ENCODE peak calls at places on chromosome 6, in four cellular contexts. One of them, this sample, is unnamed. For H3K4me1, the result is how much of the 10 kb centered on the place peaks cover.

GRCh38 chr6:158611600-158612041 is 32.9 kb downstream of the DYNLT1 start:
- DNase-seq in uterus: no peak
- DNase-seq in cardiac muscle cell: peak
- DNase-seq in stomach: peak
- DNase-seq in this sample: no peak

GRCh38 chr6:100467144-100468012 is 2.7 kb upstream of the SIM1 start:
- DNase-seq in stomach: no peak
- DNase-seq in uterus: no peak
- DNase-seq in cardiac muscle cell: no peak
- DNase-seq in this sample: no peak

GRCh38 chr6:56244528-56245253 is 2.7 kb downstream of the COL21A1 start:
- DNase-seq in cardiac muscle cell: no peak
- DNase-seq in uterus: no peak
- DNase-seq in stomach: no peak
- DNase-seq in this sample: no peak

GRCh38 chr6:31880616-31881015 is 1.8 kb upstream of the SLC44A4 start:
- DNase-seq in uterus: no peak
- DNase-seq in cardiac muscle cell: no peak
- DNase-seq in stomach: no peak
- DNase-seq in this sample: no peak

GRCh38 chr6:127641905-127642304 is 64.9 kb downstream of the C6orf58 start:
- DNase-seq in cardiac muscle cell: peak
- DNase-seq in stomach: no peak
- DNase-seq in uterus: no peak
- DNase-seq in this sample: no peak

GRCh38 chr6:63928613-63929012 is 293.0 kb downstream of the PHF3 start:
- DNase-seq in uterus: no peak
- DNase-seq in stomach: no peak
- DNase-seq in cardiac muscle cell: no peak
- DNase-seq in this sample: no peak

GRCh38 chr6:106788761-106789160 is 159.4 kb downstream of the QRSL1 start:
- DNase-seq in cardiac muscle cell: no peak
- DNase-seq in uterus: no peak
- DNase-seq in stomach: no peak
- DNase-seq in this sample: no peak

GRCh38 chr6:134735461-134735860 is 214.4 kb downstream of the ALDH8A1 start:
- DNase-seq in stomach: no peak
- DNase-seq in cardiac muscle cell: no peak
- DNase-seq in uterus: no peak
- DNase-seq in this sample: no peak

GRCh38 chr6:46610862-46611553 is 41.6 kb downstream of the CYP39A1 start:
- DNase-seq in cardiac muscle cell: no peak
- DNase-seq in stomach: no peak
- DNase-seq in uterus: no peak
- DNase-seq in this sample: no peak

GRCh38 chr6:24451581-24452041 is 37.8 kb downstream of the GPLD1 start:
- DNase-seq in stomach: no peak
- DNase-seq in cardiac muscle cell: no peak
- DNase-seq in uterus: no peak
- DNase-seq in this sample: no peak

GRCh38 chr6:39821739-39822532 is 29.8 kb downstream of the DAAM2 start:
- DNase-seq in stomach: no peak
- DNase-seq in uterus: peak
- DNase-seq in cardiac muscle cell: peak
- DNase-seq in this sample: peak

GRCh38 chr6:107607109-107607508 is 117.2 kb downstream of the SOBP start:
- DNase-seq in cardiac muscle cell: peak
- DNase-seq in stomach: no peak
- DNase-seq in uterus: peak
- DNase-seq in this sample: no peak

GRCh38 chr6:111894272-111894671 is 21.0 kb upstream of the FYN start:
- DNase-seq in cardiac muscle cell: peak
- DNase-seq in stomach: no peak
- DNase-seq in uterus: no peak
- DNase-seq in this sample: no peak

GRCh38 chr6:56145616-56146015 is 101.8 kb downstream of the COL21A1 start:
- DNase-seq in stomach: no peak
- DNase-seq in uterus: no peak
- DNase-seq in cardiac muscle cell: no peak
- DNase-seq in this sample: no peak

GRCh38 chr6:84220809-84221409 is 6.5 kb downstream of the CEP162 start:
- DNase-seq in stomach: no peak
- DNase-seq in uterus: no peak
- DNase-seq in cardiac muscle cell: peak
- DNase-seq in this sample: no peak

GRCh38 chr6:35181313-35181932 is 32.3 kb upstream of the SCUBE3 start:
- DNase-seq in uterus: no peak
- DNase-seq in stomach: no peak
- DNase-seq in cardiac muscle cell: peak
- DNase-seq in this sample: peak

GRCh38 chr6:169342655-169343054 is 89.0 kb upstream of the THBS2 start:
- DNase-seq in uterus: no peak
- DNase-seq in cardiac muscle cell: no peak
- DNase-seq in stomach: no peak
- DNase-seq in this sample: no peak

GRCh38 chr6:7165736-7166296 is 58.1 kb downstream of the RREB1 start:
- DNase-seq in cardiac muscle cell: no peak
- DNase-seq in stomach: no peak
- DNase-seq in uterus: no peak
- DNase-seq in this sample: no peak
- H3K4me1 ChIP-seq in cardiac muscle cell: half or more
- H3K4me1 ChIP-seq in stomach: half or more
- H3K4me1 ChIP-seq in uterus: under half
- H3K4me1 ChIP-seq in this sample: under half

GRCh38 chr6:75333811-75334210 is 49.2 kb upstream of the TMEM30A start:
- DNase-seq in stomach: no peak
- DNase-seq in uterus: no peak
- DNase-seq in cardiac muscle cell: peak
- DNase-seq in this sample: no peak

GRCh38 chr6:75329703-75330102 is 45.1 kb upstream of the TMEM30A start:
- DNase-seq in uterus: no peak
- DNase-seq in stomach: no peak
- DNase-seq in cardiac muscle cell: no peak
- DNase-seq in this sample: no peak

GRCh38 chr6:75331134-75331533 is 46.5 kb upstream of the TMEM30A start:
- DNase-seq in uterus: no peak
- DNase-seq in stomach: no peak
- DNase-seq in cardiac muscle cell: peak
- DNase-seq in this sample: no peak

GRCh38 chr6:75337805-75338204 is 53.2 kb upstream of the TMEM30A start:
- DNase-seq in cardiac muscle cell: no peak
- DNase-seq in uterus: no peak
- DNase-seq in stomach: no peak
- DNase-seq in this sample: no peak

DNA sequence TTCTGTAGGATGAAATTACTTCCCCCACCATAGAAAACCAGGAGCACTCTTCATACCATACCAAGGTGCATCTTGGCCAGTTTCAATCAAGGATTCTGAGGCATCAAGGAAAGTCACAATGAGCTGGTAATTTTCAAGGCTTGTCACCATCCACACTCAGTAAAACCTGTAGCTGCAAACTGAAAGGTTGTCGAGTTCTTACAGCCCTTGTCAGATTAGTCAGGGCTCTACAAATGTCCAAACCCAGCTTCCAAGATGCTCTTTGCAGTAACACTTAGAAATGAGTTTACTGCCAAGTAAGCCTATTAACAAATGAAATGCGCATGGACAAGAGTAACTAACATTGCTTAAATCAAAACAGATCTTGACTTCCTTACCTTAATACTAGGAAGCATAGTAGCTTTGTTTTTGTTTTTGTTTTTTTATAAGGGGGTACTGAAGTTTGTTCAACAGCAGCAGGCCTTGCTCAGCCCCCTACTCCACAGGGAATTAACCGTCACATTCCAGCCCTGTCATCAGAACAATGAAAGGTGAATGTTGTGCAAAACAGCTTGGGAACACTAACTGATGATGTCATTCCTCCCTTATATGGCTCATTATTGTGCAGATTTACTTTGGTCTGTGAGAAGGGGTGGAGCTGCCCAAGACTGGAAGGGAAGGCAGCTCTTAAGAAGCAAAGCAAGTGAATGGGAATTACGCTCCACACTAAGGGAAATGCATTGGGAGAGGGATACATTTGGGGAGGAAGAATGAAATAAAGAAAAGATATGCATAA is 49.9 kb upstream of the TMEM30A start:
- DNase-seq in uterus: peak
- DNase-seq in cardiac muscle cell: peak
- DNase-seq in stomach: no peak
- DNase-seq in this sample: no peak
- H3K4me3 ChIP-seq in uterus: no peak
- H3K4me3 ChIP-seq in cardiac muscle cell: no peak
- H3K4me3 ChIP-seq in stomach: no peak
- H3K4me3 ChIP-seq in this sample: no peak

DNA sequence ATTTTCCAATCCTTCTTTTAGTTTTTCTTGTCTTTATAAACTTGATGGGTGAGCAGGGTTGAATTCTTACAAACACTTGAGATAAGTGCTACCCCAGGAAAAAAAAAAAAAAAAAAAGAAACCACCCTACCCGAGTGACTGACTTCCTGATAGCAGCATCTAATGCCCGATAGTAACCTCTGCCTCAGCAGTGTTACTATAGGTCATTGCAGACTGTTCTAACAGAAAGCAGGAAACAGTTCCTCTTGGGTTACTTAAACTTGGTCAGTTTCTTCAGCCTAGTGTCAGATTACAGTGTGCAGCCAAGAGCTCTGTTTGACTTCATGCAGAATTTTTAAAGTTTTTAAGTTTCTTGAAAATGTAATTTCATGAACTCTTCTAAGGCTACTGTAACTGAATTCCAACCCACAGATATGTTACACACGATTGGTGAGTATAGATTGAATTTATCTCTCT is 2.1 kb downstream of the MYLIP start:
- DNase-seq in stomach: peak
- DNase-seq in cardiac muscle cell: peak
- DNase-seq in uterus: peak
- DNase-seq in this sample: no peak
- H3K4me1 ChIP-seq in stomach: under half
- H3K4me1 ChIP-seq in cardiac muscle cell: under half
- H3K4me1 ChIP-seq in uterus: under half
- H3K4me1 ChIP-seq in this sample: under half

GRCh38 chr6:50380409-50381105 is 330.8 kb upstream of the DEFB112 start:
- DNase-seq in cardiac muscle cell: no peak
- DNase-seq in uterus: no peak
- DNase-seq in stomach: no peak
- DNase-seq in this sample: no peak

DNA sequence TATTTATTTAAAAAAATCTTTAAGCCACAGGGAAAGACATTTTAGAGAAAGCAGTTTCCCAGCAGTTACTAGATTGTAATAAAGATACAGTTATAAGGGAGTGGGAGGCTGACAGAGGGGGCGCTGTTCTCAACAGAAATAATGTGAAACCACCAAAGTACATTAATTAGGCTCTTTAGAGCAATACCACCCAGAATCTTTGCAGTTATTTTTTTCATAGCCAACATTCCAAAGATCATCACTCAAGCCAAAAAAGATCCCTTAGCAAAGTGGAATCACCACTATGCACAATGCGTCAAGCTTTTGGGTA is 331.3 kb upstream of the DEFB112 start:
- DNase-seq in stomach: no peak
- DNase-seq in cardiac muscle cell: no peak
- DNase-seq in uterus: no peak
- DNase-seq in this sample: no peak
- H3K4me3 ChIP-seq in stomach: no peak
- H3K4me3 ChIP-seq in cardiac muscle cell: no peak
- H3K4me3 ChIP-seq in uterus: no peak
- H3K4me3 ChIP-seq in this sample: no peak

DNA sequence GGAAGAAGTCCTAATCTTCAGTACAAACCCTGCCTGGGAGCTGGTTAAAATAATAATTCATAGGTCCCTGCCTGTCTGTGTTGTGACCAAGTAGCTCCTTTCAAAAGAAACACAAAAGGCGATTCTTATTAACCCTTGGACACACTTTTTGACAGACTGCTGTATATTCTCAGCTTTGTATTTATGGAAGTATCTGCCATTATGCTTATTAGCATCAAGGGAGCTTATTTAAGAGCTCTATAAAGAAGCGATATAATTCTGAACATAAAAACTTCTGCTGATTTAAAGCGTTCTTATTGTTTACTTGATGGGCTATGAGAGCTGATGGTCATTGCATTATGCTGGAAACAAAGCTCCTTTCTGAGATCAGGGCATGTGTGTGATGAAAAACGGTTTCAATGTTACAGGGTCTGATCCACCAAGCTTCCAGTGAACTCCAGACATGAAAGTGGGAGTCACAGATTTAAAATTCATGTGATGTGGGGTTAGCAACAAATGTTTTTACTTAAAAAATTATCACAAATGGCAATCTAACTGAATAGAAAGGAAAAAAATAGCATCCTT is 181.8 kb upstream of the PDE10A start:
- DNase-seq in stomach: no peak
- DNase-seq in cardiac muscle cell: no peak
- DNase-seq in uterus: no peak
- DNase-seq in this sample: no peak
- H3K4me1 ChIP-seq in stomach: under half
- H3K4me1 ChIP-seq in cardiac muscle cell: under half
- H3K4me1 ChIP-seq in uterus: under half
- H3K4me1 ChIP-seq in this sample: under half

DNA sequence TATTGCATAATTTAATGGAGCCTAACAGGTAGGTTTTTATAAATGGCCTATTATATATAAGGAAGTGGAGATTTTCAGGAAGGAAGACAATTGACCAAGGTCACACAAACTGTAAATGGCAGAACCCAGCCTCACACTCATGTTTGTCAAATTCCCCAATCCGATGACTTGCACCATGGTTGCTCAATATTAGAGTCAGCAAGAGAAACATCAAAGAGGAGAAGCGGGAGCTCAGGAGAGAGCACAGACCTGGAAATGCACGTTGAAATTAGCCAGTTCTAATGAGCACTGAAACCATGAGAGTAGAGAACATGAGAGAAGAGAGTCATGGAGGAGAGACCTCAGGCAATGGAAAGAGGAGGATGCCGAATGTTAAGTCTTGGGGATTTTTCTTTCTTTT is 13.5 kb upstream of the MLIP start:
- DNase-seq in cardiac muscle cell: no peak
- DNase-seq in uterus: no peak
- DNase-seq in stomach: no peak
- DNase-seq in this sample: no peak
- H3K4me3 ChIP-seq in cardiac muscle cell: no peak
- H3K4me3 ChIP-seq in uterus: no peak
- H3K4me3 ChIP-seq in stomach: no peak
- H3K4me3 ChIP-seq in this sample: no peak

DNA sequence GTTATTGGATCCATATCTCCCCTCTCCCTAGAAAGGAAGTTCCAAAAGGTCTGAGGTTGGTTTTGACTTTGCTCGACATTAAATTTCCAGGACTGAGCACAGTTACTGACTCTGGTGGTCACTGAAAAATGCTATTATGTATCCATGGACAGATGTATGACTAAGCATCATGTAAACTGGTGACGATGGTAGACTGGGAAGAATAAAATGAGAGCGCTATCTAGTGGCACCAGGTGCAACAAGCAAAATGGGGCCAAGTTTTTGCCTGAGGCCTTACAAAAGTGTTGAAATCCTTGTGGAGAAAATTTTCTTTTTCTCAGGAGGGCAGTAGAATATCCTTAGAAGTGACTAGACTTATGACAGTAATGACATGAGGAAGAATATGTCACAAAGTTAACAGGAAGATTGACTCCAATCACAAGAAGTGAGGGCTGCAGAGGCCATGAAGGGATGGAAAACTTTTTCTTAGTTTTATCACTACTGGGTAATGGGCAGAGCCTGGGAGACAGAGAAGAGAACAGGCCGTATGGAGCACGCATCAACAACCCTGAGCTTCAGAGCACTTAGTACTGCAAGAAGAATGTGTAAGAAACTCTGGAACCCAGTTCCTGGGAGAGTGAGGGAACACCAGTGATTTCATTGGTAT is 88.9 kb upstream of the ELOVL5 start:
- DNase-seq in uterus: no peak
- DNase-seq in stomach: no peak
- DNase-seq in cardiac muscle cell: peak
- DNase-seq in this sample: no peak
- H3K4me1 ChIP-seq in uterus: under half
- H3K4me1 ChIP-seq in stomach: under half
- H3K4me1 ChIP-seq in cardiac muscle cell: under half
- H3K4me1 ChIP-seq in this sample: under half

This sample was measured in tibial nerve.